ENCODE peak calls at places on chromosomes 3 and 15, in five cellular contexts. V is breast epithelium; D is gastrocnemius medialis; Q is psoas muscle; E is CD8-positive, alpha-beta memory T cell. O is an unnamed sample.
A peak's percentile ranks its signal among the peaks of the same experiment; 100 is the strongest.

GRCh38 chr15:76753771-76754170 is 151.4 kb downstream of the SCAPER start:
- DNase-seq in Q (no peak), E (no peak), D (no peak), V (no peak), O (no peak)

GRCh38 chr15:79989682-79990081 is 18.7 kb upstream of the BCL2A1 start:
- DNase-seq in E (no peak), Q (no peak), V (no peak), D (no peak), O (no peak)

GRCh38 chr3:188455748-188456147 is 301.8 kb downstream of the LPP start:
- DNase-seq in E (no peak), V (no peak), D (no peak), Q (no peak), O (no peak)

GRCh38 chr3:33658971-33659848 is 58.8 kb downstream of the CLASP2 start:
- DNase-seq in V (peak; percentile 36), D (peak; percentile 77), Q (peak; percentile 70), E (no peak), O (peak; percentile 12)

GRCh38 chr3:157351981-157352380 is 84.7 kb upstream of the PTX3 start:
- DNase-seq in Q (no peak), E (no peak), D (no peak), V (no peak), O (no peak)

GRCh38 chr15:60720493-60721231 is 241.7 kb upstream of the ICE2 start:
- DNase-seq in Q (no peak), E (no peak), V (no peak), D (no peak), O (peak; percentile 69)

GRCh38 chr3:40099875-40100274 is 209.6 kb upstream of the EIF1B start:
- DNase-seq in E (no peak), Q (no peak), D (no peak), V (no peak), O (no peak)

GRCh38 chr15:83980637-83981036 is 254.9 kb upstream of the GOLGA6L4 start:
- DNase-seq in E (no peak), V (no peak), Q (no peak), D (no peak), O (no peak)

GRCh38 chr3:196519738-196520122 is 4.6 kb upstream of the SMCO1 start:
- DNase-seq in V (no peak), Q (no peak), D (no peak), E (no peak), O (no peak)

GRCh38 chr15:65532738-65533051 is 2.4 kb downstream of the HACD3 start:
- DNase-seq in V (no peak), D (no peak), E (no peak), Q (no peak), O (no peak)

GRCh38 chr3:124203292-124203691 is 211.4 kb upstream of the ROPN1 start:
- DNase-seq in D (no peak), Q (no peak), E (no peak), V (no peak), O (no peak)

GRCh38 chr3:124209426-124209825 is 217.5 kb upstream of the ROPN1 start:
- DNase-seq in D (no peak), Q (no peak), E (no peak), V (no peak), O (no peak)

GRCh38 chr3:124206225-124206624 is 214.3 kb upstream of the ROPN1 start:
- DNase-seq in V (no peak), Q (no peak), D (no peak), E (no peak), O (no peak)

GRCh38 chr3:124207873-124208473 is 216.0 kb upstream of the ROPN1 start:
- DNase-seq in Q (no peak), E (no peak), D (no peak), V (no peak), O (no peak)

DNA sequence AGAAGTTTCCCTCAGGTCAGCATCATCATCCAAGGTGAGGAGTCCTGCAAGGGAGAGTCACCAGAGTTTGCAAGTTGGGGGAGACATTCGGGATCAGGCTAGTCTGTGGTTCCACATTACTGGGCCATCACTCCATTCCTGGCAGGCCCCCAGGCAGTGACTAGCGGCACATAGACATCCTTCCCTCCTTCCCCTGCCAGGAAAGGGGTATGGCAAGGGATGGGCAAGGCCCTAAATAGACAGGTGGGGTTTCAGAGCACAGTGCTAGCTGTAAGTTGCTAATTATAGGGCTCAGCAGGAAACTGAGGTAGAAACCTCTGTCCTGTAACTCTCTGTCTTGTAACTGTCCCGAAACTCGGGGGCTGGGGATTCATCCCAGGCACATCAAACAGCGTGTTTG is 215.2 kb upstream of the ROPN1 start:
- DNase-seq in V (no peak), Q (no peak), D (no peak), E (no peak), O (no peak)
- H3K4me1 ChIP-seq in V (no peaks in the 10 kb centered on the region), Q (peaks cover 14% of the 10 kb centered on the region), D (peaks cover 33% of the 10 kb centered on the region), E (no peaks in the 10 kb centered on the region), O (no peaks in the 10 kb centered on the region)

DNA sequence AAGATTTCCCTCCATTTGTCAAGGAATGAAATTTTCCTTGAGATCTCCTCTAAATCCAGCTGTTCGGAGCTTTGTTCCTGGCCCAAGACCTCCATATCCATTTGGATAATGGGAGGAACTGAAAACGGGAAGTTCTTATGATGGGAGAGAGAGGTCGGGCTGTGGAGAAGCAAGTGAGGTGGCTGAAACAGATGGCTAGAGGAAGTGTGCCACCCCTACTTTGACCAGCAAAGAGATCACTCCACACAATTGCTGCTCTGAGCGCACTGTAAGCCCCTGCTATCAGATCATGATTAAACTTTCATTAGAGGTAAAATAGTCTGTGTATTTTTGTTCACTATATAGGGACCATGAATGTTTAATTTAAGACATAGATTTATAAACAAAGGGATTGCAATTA is at the start of gene MINDY4B:
- DNase-seq in Q (no peak), V (no peak), D (no peak), E (no peak), O (no peak)
- H3K27me3 ChIP-seq in Q (no peaks in the 10 kb centered on the region), V (no peaks in the 10 kb centered on the region), D (no peaks in the 10 kb centered on the region), E (no peaks in the 10 kb centered on the region), O (no peaks in the 10 kb centered on the region)

GRCh38 chr3:168250415-168250861 is 154.7 kb upstream of the GOLIM4 start:
- DNase-seq in V (no peak), E (no peak), Q (no peak), D (no peak), O (no peak)
- H3K27ac ChIP-seq in V (no peak overlapping the region), E (no peak overlapping the region), Q (no peak overlapping the region), D (no peak overlapping the region), O (no peak overlapping the region)

GRCh38 chr15:88902491-88902835 is 7.1 kb upstream of the HAPLN3 start:
- DNase-seq in E (no peak), V (no peak), Q (no peak), D (no peak), O (no peak)
- H3K4me1 ChIP-seq in E (peaks cover 38% of the 10 kb centered on the region), V (peaks cover 4% of the 10 kb centered on the region), Q (peaks cover 68% of the 10 kb centered on the region), D (peaks cover 39% of the 10 kb centered on the region), O (peaks cover 45% of the 10 kb centered on the region)

GRCh38 chr15:67818464-67818863 is 6.8 kb upstream of the SKOR1 start:
- DNase-seq in D (no peak), Q (no peak), E (no peak), V (no peak), O (no peak)

GRCh38 chr15:67821784-67822451 is 3.4 kb upstream of the SKOR1 start:
- DNase-seq in Q (peak; percentile 1), D (no peak), E (no peak), V (no peak), O (no peak)

GRCh38 chr15:67819636-67820035 is 5.7 kb upstream of the SKOR1 start:
- DNase-seq in E (no peak), V (no peak), D (no peak), Q (peak; percentile 7), O (no peak)

GRCh38 chr15:67820992-67821783 is 4.1 kb upstream of the SKOR1 start:
- DNase-seq in V (no peak), Q (peak; percentile 57), D (no peak), E (no peak), O (no peak)

GRCh38 chr15:67820147-67820991 is 4.9 kb upstream of the SKOR1 start:
- DNase-seq in Q (peak; percentile 5), D (no peak), E (no peak), V (no peak), O (peak; percentile 9)
- H3K27me3 ChIP-seq in Q (no peaks in the 10 kb centered on the region), D (peaks cover 79% of the 10 kb centered on the region), E (peaks cover 42% of the 10 kb centered on the region), V (peaks cover 21% of the 10 kb centered on the region), O (peaks cover 48% of the 10 kb centered on the region)

GRCh38 chr3:177108648-177109047 is 88.6 kb downstream of the TBL1XR1 start:
- DNase-seq in V (no peak), D (no peak), Q (no peak), E (no peak), O (no peak)

GRCh38 chr3:177114253-177114652 is 83.0 kb downstream of the TBL1XR1 start:
- DNase-seq in D (no peak), Q (no peak), E (no peak), V (no peak), O (no peak)

GRCh38 chr3:177110308-177111254 is 86.7 kb downstream of the TBL1XR1 start:
- DNase-seq in V (no peak), E (no peak), D (no peak), Q (no peak), O (no peak)

GRCh38 chr3:177109688-177110087 is 87.6 kb downstream of the TBL1XR1 start:
- DNase-seq in E (no peak), D (no peak), V (no peak), Q (no peak), O (peak; percentile 32)

GRCh38 chr3:177111541-177111949 is 85.7 kb downstream of the TBL1XR1 start:
- DNase-seq in V (no peak), D (no peak), E (no peak), Q (no peak), O (no peak)
- H3K27ac ChIP-seq in V (no peak overlapping the region), D (no peak overlapping the region), E (no peak overlapping the region), Q (no peak overlapping the region), O (no peak overlapping the region)

GRCh38 chr3:46852329-46852720 is 10.9 kb downstream of the MYL3 start:
- DNase-seq in E (no peak), V (no peak), D (no peak), Q (no peak), O (no peak)
- H3K4me1 ChIP-seq in E (no peaks in the 10 kb centered on the region), V (no peaks in the 10 kb centered on the region), D (no peaks in the 10 kb centered on the region), Q (no peaks in the 10 kb centered on the region), O (no peaks in the 10 kb centered on the region)

O was measured in CD4-positive, alpha-beta memory T cell.